ENCODE peak calls at places on chromosomes 4 and X, in nine cellular contexts. Q is tibial nerve; C is CD8-positive, alpha-beta T cell; B is AG10803; K is PC-9; A is heart left ventricle; S is SK-N-SH; E is breast epithelium; V is NB4. Z is an unnamed sample.

GRCh38 chr4:48772568-48772967 is 7.5 kb downstream of the FRYL start:
- DNase-seq in Q (no peak), C (no peak), B (no peak), K (no peak), A (no peak), S (no peak), E (no peak), V (no peak), Z (no peak)

GRCh38 chr4:56530269-56531148 is 24.9 kb downstream of the ARL9 start:
- DNase-seq in Q (peak), C (peak), B (peak), K (peak), A (peak), S (peak), E (peak), V (peak), Z (peak)

GRCh38 chrX:57906790-57907189 is 3.5 kb downstream of the ZXDA start:
- DNase-seq in Q (no peak), C (no peak), B (peak), K (no peak), A (no peak), S (no peak), E (no peak), V (no peak), Z (peak)

GRCh38 chrX:137072396-137072795 is 38.6 kb upstream of the GPR101 start:
- DNase-seq in Q (no peak), C (no peak), B (no peak), K (no peak), A (no peak), S (no peak), E (no peak), V (no peak), Z (no peak)

GRCh38 chrX:122545778-122546177 is 638.3 kb upstream of the GRIA3 start:
- DNase-seq in Q (no peak), C (no peak), B (no peak), K (no peak), A (no peak), S (no peak), E (no peak), V (no peak), Z (no peak)

GRCh38 chr4:56764775-56765174 is 56.7 kb downstream of the SPINK2 start:
- DNase-seq in Q (no peak), C (no peak), B (peak), K (no peak), A (no peak), S (peak), E (no peak), V (no peak), Z (peak)

GRCh38 chrX:86946569-86946968 is 571.0 kb upstream of the KLHL4 start:
- DNase-seq in Q (no peak), C (no peak), B (no peak), K (no peak), A (no peak), S (peak), E (no peak), V (peak), Z (peak)

GRCh38 chrX:7801706-7802105 is 41.3 kb upstream of the VCX start:
- DNase-seq in Q (no peak), C (no peak), B (no peak), K (no peak), A (no peak), S (no peak), E (no peak), V (no peak), Z (no peak)

GRCh38 chrX:43949669-43950068 is 23.5 kb downstream of the NDP start:
- DNase-seq in Q (no peak), C (no peak), B (no peak), K (no peak), A (peak), S (no peak), E (no peak), V (no peak), Z (no peak)

GRCh38 chr4:76300012-76300411 is 6.5 kb upstream of the STBD1 start:
- DNase-seq in Q (no peak), C (no peak), B (no peak), K (no peak), A (peak), S (no peak), E (no peak), V (peak), Z (no peak)

GRCh38 chr4:83013420-83013867 is 2.8 kb upstream of the LIN54 start:
- DNase-seq in Q (no peak), C (no peak), B (no peak), K (no peak), A (no peak), S (peak), E (no peak), V (peak), Z (no peak)

GRCh38 chr4:27094785-27095184 is 234.1 kb downstream of the STIM2 start:
- DNase-seq in Q (no peak), C (no peak), B (no peak), K (no peak), A (no peak), S (no peak), E (peak), V (no peak), Z (no peak)

GRCh38 chr4:26936284-26937065 is 75.8 kb downstream of the STIM2 start:
- DNase-seq in Q (no peak), C (no peak), B (no peak), K (no peak), A (no peak), S (no peak), E (no peak), V (peak), Z (peak)

GRCh38 chrX:133473451-133473850 is 58.2 kb upstream of the GPC4 start:
- DNase-seq in Q (no peak), C (no peak), B (no peak), K (peak), A (no peak), S (no peak), E (no peak), V (no peak), Z (no peak)

GRCh38 chrX:123749643-123750042 is 16.8 kb upstream of the THOC2 start:
- DNase-seq in Q (no peak), C (no peak), B (peak), K (no peak), A (no peak), S (no peak), E (no peak), V (no peak), Z (peak)

GRCh38 chr4:133866328-133866699 is 335.3 kb downstream of the PABPC4L start:
- DNase-seq in Q (no peak), C (no peak), B (no peak), K (no peak), A (no peak), S (no peak), E (no peak), V (no peak), Z (peak)

GRCh38 chrX:56029691-56030090 is 202.5 kb upstream of the KLF8 start:
- DNase-seq in Q (no peak), C (no peak), B (no peak), K (peak), A (no peak), S (no peak), E (no peak), V (no peak), Z (no peak)

GRCh38 chr4:7960790-7961655 is 21.4 kb upstream of the AFAP1 start:
- DNase-seq in Q (no peak), C (no peak), B (peak), K (peak), A (no peak), S (peak), E (peak), V (peak), Z (peak)

GRCh38 chr4:54568184-54568583 is 89.6 kb upstream of the KIT start:
- DNase-seq in Q (no peak), C (no peak), B (peak), K (peak), A (no peak), S (no peak), E (no peak), V (no peak), Z (peak)

GRCh38 chrX:152926279-152926678 is 28.4 kb downstream of the ZNF185 start:
- DNase-seq in Q (no peak), C (peak), B (peak), K (peak), A (no peak), S (peak), E (peak), V (peak), Z (peak)

GRCh38 chr4:81723927-81724587 is 252.3 kb upstream of the RASGEF1B start:
- DNase-seq in Q (peak), C (no peak), B (no peak), K (no peak), A (peak), S (no peak), E (peak), V (no peak), Z (peak)

GRCh38 chr4:184647391-184648101 is 1.7 kb downstream of the CASP3 start:
- DNase-seq in Q (no peak), C (no peak), B (peak), K (no peak), A (no peak), S (no peak), E (no peak), V (no peak), Z (peak)

GRCh38 chrX:37887347-37887746 is 40.0 kb upstream of the DYNLT3 start:
- DNase-seq in Q (no peak), C (no peak), B (no peak), K (no peak), A (no peak), S (no peak), E (no peak), V (no peak), Z (no peak)

GRCh38 chr4:147733614-147734344 is 1.9 kb downstream of the ARHGAP10 start:
- DNase-seq in Q (no peak), C (no peak), B (peak), K (peak), A (peak), S (peak), E (no peak), V (no peak), Z (peak)

GRCh38 chr4:142098900-142099299 is 462.5 kb downstream of the IL15 start:
- DNase-seq in Q (no peak), C (no peak), B (no peak), K (no peak), A (no peak), S (no peak), E (no peak), V (no peak), Z (no peak)

GRCh38 chr4:186228514-186228894 is 1.2 kb downstream of the KLKB1 start:
- DNase-seq in Q (no peak), C (no peak), B (no peak), K (no peak), A (no peak), S (no peak), E (no peak), V (no peak), Z (peak)
- H3K4me3 ChIP-seq in Q (no peak), C (no peak), B (no peak), K (no peak), A (peak), S (no peak), E (no peak), V (no peak), Z (peak)

GRCh38 chrX:49972313-49972712 is 49.9 kb downstream of the CLCN5 start:
- DNase-seq in Q (no peak), C (no peak), B (no peak), K (no peak), A (no peak), S (no peak), E (no peak), V (no peak), Z (peak)
- TF ChIP-seq CTCF in Q (no peak), C (no peak), B (no peak), K (no peak), A (no peak), S (no peak), E (no peak), V (no peak), Z (no peak)

GRCh38 chrX:108396188-108396885 is 41.9 kb downstream of the COL4A6 start:
- DNase-seq in Q (no peak), C (no peak), B (no peak), K (peak), A (no peak), S (no peak), E (peak), V (no peak), Z (peak)

GRCh38 chrX:108399427-108400165 is 38.6 kb downstream of the COL4A6 start:
- DNase-seq in Q (no peak), C (no peak), B (peak), K (peak), A (no peak), S (no peak), E (no peak), V (no peak), Z (peak)

GRCh38 chrX:108396986-108397385 is 41.2 kb downstream of the COL4A6 start:
- DNase-seq in Q (no peak), C (no peak), B (no peak), K (no peak), A (no peak), S (no peak), E (no peak), V (no peak), Z (no peak)

DNA sequence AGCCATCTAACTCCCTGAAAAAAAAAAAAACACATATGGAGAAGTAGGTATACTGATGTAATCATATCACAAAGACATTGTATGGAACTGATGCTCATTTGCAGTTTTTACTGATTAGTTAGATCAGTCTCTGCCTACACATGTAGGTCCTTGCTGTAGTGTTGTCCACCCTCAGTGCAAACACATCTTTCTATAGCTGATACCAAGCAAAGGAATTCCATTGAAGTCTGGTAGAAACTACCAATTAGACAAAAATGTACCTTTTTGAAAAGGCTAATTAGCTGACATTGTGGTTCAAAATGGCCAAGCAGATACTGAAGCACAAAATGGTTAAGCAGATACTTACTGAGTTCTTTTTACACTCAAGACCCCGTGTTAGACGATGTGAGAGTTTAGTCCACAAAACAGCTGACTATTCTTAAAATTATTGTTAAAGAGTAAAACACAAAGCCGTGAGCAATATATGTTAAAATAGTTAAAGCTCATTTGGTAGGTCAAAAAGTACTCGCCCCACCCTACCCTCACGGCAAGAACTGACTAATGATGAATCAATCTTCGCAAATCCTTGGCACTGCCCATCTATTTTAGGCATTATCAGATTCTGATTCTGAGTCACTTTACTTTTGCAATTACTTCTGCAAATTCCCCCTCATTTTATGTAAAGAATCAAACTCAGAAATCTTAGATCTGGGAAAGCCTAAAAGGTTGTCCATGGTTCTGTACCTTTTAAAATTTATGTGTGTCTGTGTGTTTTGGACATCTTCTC is 40.4 kb downstream of the COL4A6 start:
- DNase-seq in Q (no peak), C (no peak), B (no peak), K (peak), A (no peak), S (no peak), E (no peak), V (no peak), Z (peak)
- H3K4me3 ChIP-seq in Q (no peak), C (no peak), B (no peak), K (peak), A (no peak), S (no peak), E (no peak), V (no peak), Z (no peak)

GRCh38 chr4:116150152-116150551 is 935.2 kb downstream of the TRAM1L1 start:
- DNase-seq in Q (no peak), C (no peak), B (no peak), K (no peak), A (no peak), S (no peak), E (no peak), V (no peak), Z (no peak)
- TF ChIP-seq CTCF in Q (no peak), C (no peak), B (no peak), K (no peak), A (no peak), S (no peak), E (no peak), V (no peak), Z (no peak)